ENCODE peak calls at places on chromosomes 12 and 14, in nine cellular contexts. One of them, this sample, is unnamed. For H3K4me1, the result is how much of the 10 kb centered on the place peaks cover.

GRCh38 chr12:45268672-45269406 is 52.9 kb downstream of the ANO6 start:
- DNase-seq in neural progenitor cell: peak
- DNase-seq in body of pancreas: peak
- DNase-seq in left ventricle myocardium inferior: peak
- DNase-seq in heart left ventricle: peak
- DNase-seq in cardiac muscle cell: peak
- DNase-seq in IMR-90: peak
- DNase-seq in mesendoderm: peak
- DNase-seq in foreskin keratinocyte: peak
- DNase-seq in this sample: peak

GRCh38 chr12:111425655-111426054 is 19.9 kb downstream of the SH2B3 start:
- DNase-seq in neural progenitor cell: no peak
- DNase-seq in body of pancreas: no peak
- DNase-seq in left ventricle myocardium inferior: no peak
- DNase-seq in heart left ventricle: no peak
- DNase-seq in cardiac muscle cell: no peak
- DNase-seq in IMR-90: peak
- DNase-seq in mesendoderm: no peak
- DNase-seq in foreskin keratinocyte: no peak
- DNase-seq in this sample: no peak

GRCh38 chr14:30499358-30499757 is 59.6 kb upstream of the G2E3 start:
- DNase-seq in neural progenitor cell: no peak
- DNase-seq in body of pancreas: no peak
- DNase-seq in left ventricle myocardium inferior: no peak
- DNase-seq in heart left ventricle: no peak
- DNase-seq in cardiac muscle cell: no peak
- DNase-seq in IMR-90: no peak
- DNase-seq in mesendoderm: no peak
- DNase-seq in foreskin keratinocyte: no peak
- DNase-seq in this sample: no peak

GRCh38 chr14:91377700-91378652 is 39.6 kb downstream of the CCDC88C start:
- DNase-seq in neural progenitor cell: no peak
- DNase-seq in body of pancreas: no peak
- DNase-seq in left ventricle myocardium inferior: no peak
- DNase-seq in heart left ventricle: peak
- DNase-seq in cardiac muscle cell: no peak
- DNase-seq in IMR-90: no peak
- DNase-seq in mesendoderm: no peak
- DNase-seq in foreskin keratinocyte: no peak
- DNase-seq in this sample: no peak

GRCh38 chr12:1360812-1361211 is 233.6 kb downstream of the FBXL14 start:
- DNase-seq in neural progenitor cell: no peak
- DNase-seq in body of pancreas: no peak
- DNase-seq in left ventricle myocardium inferior: no peak
- DNase-seq in heart left ventricle: no peak
- DNase-seq in cardiac muscle cell: no peak
- DNase-seq in IMR-90: peak
- DNase-seq in mesendoderm: peak
- DNase-seq in foreskin keratinocyte: peak
- DNase-seq in this sample: no peak

GRCh38 chr14:64394973-64395633 is 7.0 kb downstream of the MTHFD1 start:
- DNase-seq in neural progenitor cell: no peak
- DNase-seq in body of pancreas: no peak
- DNase-seq in left ventricle myocardium inferior: no peak
- DNase-seq in heart left ventricle: no peak
- DNase-seq in cardiac muscle cell: no peak
- DNase-seq in IMR-90: no peak
- DNase-seq in mesendoderm: no peak
- DNase-seq in foreskin keratinocyte: no peak
- DNase-seq in this sample: no peak

GRCh38 chr12:104682790-104683279 is 226.1 kb downstream of the CHST11 start:
- DNase-seq in neural progenitor cell: no peak
- DNase-seq in body of pancreas: no peak
- DNase-seq in left ventricle myocardium inferior: no peak
- DNase-seq in heart left ventricle: no peak
- DNase-seq in cardiac muscle cell: no peak
- DNase-seq in IMR-90: no peak
- DNase-seq in mesendoderm: no peak
- DNase-seq in foreskin keratinocyte: no peak
- DNase-seq in this sample: peak

GRCh38 chr14:25180221-25180620 is 130.3 kb upstream of the STXBP6 start:
- DNase-seq in neural progenitor cell: no peak
- DNase-seq in body of pancreas: no peak
- DNase-seq in left ventricle myocardium inferior: no peak
- DNase-seq in heart left ventricle: no peak
- DNase-seq in cardiac muscle cell: no peak
- DNase-seq in IMR-90: no peak
- DNase-seq in mesendoderm: no peak
- DNase-seq in foreskin keratinocyte: no peak
- DNase-seq in this sample: no peak

GRCh38 chr12:40587416-40587815 is 104.8 kb upstream of the CNTN1 start:
- DNase-seq in neural progenitor cell: no peak
- DNase-seq in body of pancreas: no peak
- DNase-seq in left ventricle myocardium inferior: no peak
- DNase-seq in heart left ventricle: no peak
- DNase-seq in cardiac muscle cell: no peak
- DNase-seq in IMR-90: no peak
- DNase-seq in mesendoderm: no peak
- DNase-seq in foreskin keratinocyte: peak
- DNase-seq in this sample: no peak

GRCh38 chr14:60220084-60220483 is 28.9 kb upstream of the PPM1A start:
- DNase-seq in neural progenitor cell: no peak
- DNase-seq in body of pancreas: no peak
- DNase-seq in left ventricle myocardium inferior: no peak
- DNase-seq in heart left ventricle: no peak
- DNase-seq in cardiac muscle cell: no peak
- DNase-seq in IMR-90: no peak
- DNase-seq in mesendoderm: no peak
- DNase-seq in foreskin keratinocyte: no peak
- DNase-seq in this sample: no peak

GRCh38 chr12:43277630-43278267 is 274.3 kb downstream of the ADAMTS20 start:
- DNase-seq in neural progenitor cell: no peak
- DNase-seq in body of pancreas: no peak
- DNase-seq in left ventricle myocardium inferior: no peak
- DNase-seq in heart left ventricle: no peak
- DNase-seq in cardiac muscle cell: no peak
- DNase-seq in IMR-90: peak
- DNase-seq in mesendoderm: peak
- DNase-seq in foreskin keratinocyte: no peak
- DNase-seq in this sample: no peak

GRCh38 chr14:105537580-105538474 is 11.4 kb downstream of the TMEM121 start:
- DNase-seq in neural progenitor cell: peak
- DNase-seq in body of pancreas: peak
- DNase-seq in left ventricle myocardium inferior: peak
- DNase-seq in heart left ventricle: peak
- DNase-seq in cardiac muscle cell: no peak
- DNase-seq in IMR-90: no peak
- DNase-seq in mesendoderm: peak
- DNase-seq in foreskin keratinocyte: no peak
- DNase-seq in this sample: peak

GRCh38 chr12:67909091-67909531 is 80.1 kb upstream of the IFNG-AS1 start:
- DNase-seq in neural progenitor cell: no peak
- DNase-seq in body of pancreas: no peak
- DNase-seq in left ventricle myocardium inferior: no peak
- DNase-seq in heart left ventricle: no peak
- DNase-seq in cardiac muscle cell: no peak
- DNase-seq in IMR-90: peak
- DNase-seq in mesendoderm: no peak
- DNase-seq in foreskin keratinocyte: peak
- DNase-seq in this sample: no peak

GRCh38 chr12:118332511-118332910 is 40.2 kb downstream of the TAOK3 start:
- DNase-seq in neural progenitor cell: no peak
- DNase-seq in body of pancreas: no peak
- DNase-seq in left ventricle myocardium inferior: no peak
- DNase-seq in heart left ventricle: no peak
- DNase-seq in cardiac muscle cell: no peak
- DNase-seq in IMR-90: peak
- DNase-seq in mesendoderm: no peak
- DNase-seq in foreskin keratinocyte: no peak
- DNase-seq in this sample: no peak

GRCh38 chr14:60092516-60092915 is 793 bp downstream of the PCNX4 start:
- DNase-seq in neural progenitor cell: peak
- DNase-seq in body of pancreas: peak
- DNase-seq in left ventricle myocardium inferior: no peak
- DNase-seq in heart left ventricle: no peak
- DNase-seq in cardiac muscle cell: peak
- DNase-seq in IMR-90: peak
- DNase-seq in mesendoderm: peak
- DNase-seq in foreskin keratinocyte: peak
- DNase-seq in this sample: no peak

GRCh38 chr14:80304125-80304766 is 92.9 kb upstream of the DIO2 start:
- DNase-seq in neural progenitor cell: no peak
- DNase-seq in body of pancreas: no peak
- DNase-seq in left ventricle myocardium inferior: no peak
- DNase-seq in heart left ventricle: no peak
- DNase-seq in cardiac muscle cell: no peak
- DNase-seq in IMR-90: peak
- DNase-seq in mesendoderm: no peak
- DNase-seq in foreskin keratinocyte: peak
- DNase-seq in this sample: no peak

GRCh38 chr12:121170581-121171260 is 38.0 kb downstream of the P2RX7 start:
- DNase-seq in neural progenitor cell: no peak
- DNase-seq in body of pancreas: no peak
- DNase-seq in left ventricle myocardium inferior: no peak
- DNase-seq in heart left ventricle: no peak
- DNase-seq in cardiac muscle cell: no peak
- DNase-seq in IMR-90: no peak
- DNase-seq in mesendoderm: no peak
- DNase-seq in foreskin keratinocyte: peak
- DNase-seq in this sample: no peak

GRCh38 chr14:52299692-52300278 is 14.3 kb upstream of the PTGER2 start:
- DNase-seq in neural progenitor cell: peak
- DNase-seq in body of pancreas: no peak
- DNase-seq in left ventricle myocardium inferior: no peak
- DNase-seq in heart left ventricle: no peak
- DNase-seq in cardiac muscle cell: peak
- DNase-seq in IMR-90: peak
- DNase-seq in mesendoderm: peak
- DNase-seq in foreskin keratinocyte: peak
- DNase-seq in this sample: no peak

GRCh38 chr12:26231930-26232329 is 36.6 kb downstream of the SSPN start:
- DNase-seq in neural progenitor cell: no peak
- DNase-seq in body of pancreas: no peak
- DNase-seq in left ventricle myocardium inferior: no peak
- DNase-seq in heart left ventricle: no peak
- DNase-seq in cardiac muscle cell: no peak
- DNase-seq in IMR-90: no peak
- DNase-seq in mesendoderm: no peak
- DNase-seq in foreskin keratinocyte: no peak
- DNase-seq in this sample: no peak

GRCh38 chr14:60242420-60242819 is 6.6 kb upstream of the PPM1A start:
- DNase-seq in neural progenitor cell: no peak
- DNase-seq in body of pancreas: no peak
- DNase-seq in left ventricle myocardium inferior: no peak
- DNase-seq in heart left ventricle: no peak
- DNase-seq in cardiac muscle cell: no peak
- DNase-seq in IMR-90: no peak
- DNase-seq in mesendoderm: no peak
- DNase-seq in foreskin keratinocyte: no peak
- DNase-seq in this sample: no peak

GRCh38 chr12:50507930-50508329 is 3.1 kb downstream of the DIP2B start:
- DNase-seq in neural progenitor cell: no peak
- DNase-seq in body of pancreas: no peak
- DNase-seq in left ventricle myocardium inferior: no peak
- DNase-seq in heart left ventricle: no peak
- DNase-seq in cardiac muscle cell: no peak
- DNase-seq in IMR-90: no peak
- DNase-seq in mesendoderm: no peak
- DNase-seq in foreskin keratinocyte: peak
- DNase-seq in this sample: no peak

GRCh38 chr12:116314477-116314876 is 37.0 kb upstream of the MED13L start:
- DNase-seq in neural progenitor cell: no peak
- DNase-seq in body of pancreas: no peak
- DNase-seq in left ventricle myocardium inferior: no peak
- DNase-seq in heart left ventricle: no peak
- DNase-seq in cardiac muscle cell: no peak
- DNase-seq in IMR-90: no peak
- DNase-seq in mesendoderm: no peak
- DNase-seq in foreskin keratinocyte: no peak
- DNase-seq in this sample: no peak

GRCh38 chr14:49339130-49339529 is 247.1 kb downstream of the RPS29 start:
- DNase-seq in neural progenitor cell: no peak
- DNase-seq in body of pancreas: no peak
- DNase-seq in left ventricle myocardium inferior: no peak
- DNase-seq in heart left ventricle: no peak
- DNase-seq in cardiac muscle cell: no peak
- DNase-seq in IMR-90: no peak
- DNase-seq in mesendoderm: no peak
- DNase-seq in foreskin keratinocyte: no peak
- DNase-seq in this sample: no peak
- H3K4me1 ChIP-seq in neural progenitor cell: under half
- H3K4me1 ChIP-seq in body of pancreas: under half
- H3K4me1 ChIP-seq in left ventricle myocardium inferior: under half
- H3K4me1 ChIP-seq in heart left ventricle: under half
- H3K4me1 ChIP-seq in cardiac muscle cell: under half
- H3K4me1 ChIP-seq in IMR-90: under half
- H3K4me1 ChIP-seq in mesendoderm: under half
- H3K4me1 ChIP-seq in foreskin keratinocyte: under half
- H3K4me1 ChIP-seq in this sample: under half

DNA sequence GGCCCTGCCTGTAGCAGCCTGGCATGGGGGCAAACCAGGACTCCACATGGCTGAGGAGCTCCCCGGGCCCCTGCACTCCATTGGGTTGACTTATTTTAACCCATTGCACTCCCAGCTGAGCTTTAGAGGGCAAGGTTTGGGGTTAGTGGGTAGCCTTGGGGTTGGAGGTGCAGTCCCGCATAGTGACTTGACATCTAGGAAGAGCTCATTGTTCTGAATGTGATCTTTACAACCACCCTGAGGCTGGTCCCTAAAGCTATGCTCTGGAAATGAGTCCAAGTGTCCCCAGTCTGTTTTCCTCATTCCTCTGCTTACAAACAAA is 36.4 kb downstream of the NFKBIA start:
- DNase-seq in neural progenitor cell: no peak
- DNase-seq in body of pancreas: no peak
- DNase-seq in left ventricle myocardium inferior: no peak
- DNase-seq in heart left ventricle: no peak
- DNase-seq in cardiac muscle cell: no peak
- DNase-seq in IMR-90: no peak
- DNase-seq in mesendoderm: no peak
- DNase-seq in foreskin keratinocyte: no peak
- DNase-seq in this sample: no peak
- H3K4me1 ChIP-seq in neural progenitor cell: under half
- H3K4me1 ChIP-seq in body of pancreas: under half
- H3K4me1 ChIP-seq in left ventricle myocardium inferior: under half
- H3K4me1 ChIP-seq in heart left ventricle: under half
- H3K4me1 ChIP-seq in cardiac muscle cell: under half
- H3K4me1 ChIP-seq in IMR-90: under half
- H3K4me1 ChIP-seq in mesendoderm: under half
- H3K4me1 ChIP-seq in foreskin keratinocyte: under half
- H3K4me1 ChIP-seq in this sample: under half

GRCh38 chr14:50062438-50063039 is 53.8 kb downstream of the VCPKMT start:
- DNase-seq in neural progenitor cell: no peak
- DNase-seq in body of pancreas: peak
- DNase-seq in left ventricle myocardium inferior: no peak
- DNase-seq in heart left ventricle: no peak
- DNase-seq in cardiac muscle cell: peak
- DNase-seq in IMR-90: peak
- DNase-seq in mesendoderm: peak
- DNase-seq in foreskin keratinocyte: peak
- DNase-seq in this sample: peak
- H3K4me1 ChIP-seq in neural progenitor cell: under half
- H3K4me1 ChIP-seq in body of pancreas: under half
- H3K4me1 ChIP-seq in left ventricle myocardium inferior: under half
- H3K4me1 ChIP-seq in heart left ventricle: under half
- H3K4me1 ChIP-seq in cardiac muscle cell: under half
- H3K4me1 ChIP-seq in IMR-90: under half
- H3K4me1 ChIP-seq in mesendoderm: under half
- H3K4me1 ChIP-seq in foreskin keratinocyte: under half
- H3K4me1 ChIP-seq in this sample: under half

GRCh38 chr14:95524706-95525512 is 8.5 kb upstream of the SYNE3 start:
- DNase-seq in neural progenitor cell: no peak
- DNase-seq in body of pancreas: no peak
- DNase-seq in left ventricle myocardium inferior: no peak
- DNase-seq in heart left ventricle: no peak
- DNase-seq in cardiac muscle cell: no peak
- DNase-seq in IMR-90: peak
- DNase-seq in mesendoderm: peak
- DNase-seq in foreskin keratinocyte: peak
- DNase-seq in this sample: no peak
- H3K4me1 ChIP-seq in neural progenitor cell: under half
- H3K4me1 ChIP-seq in body of pancreas: under half
- H3K4me1 ChIP-seq in left ventricle myocardium inferior: half or more
- H3K4me1 ChIP-seq in heart left ventricle: under half
- H3K4me1 ChIP-seq in cardiac muscle cell: under half
- H3K4me1 ChIP-seq in IMR-90: under half
- H3K4me1 ChIP-seq in mesendoderm: under half
- H3K4me1 ChIP-seq in foreskin keratinocyte: under half
- H3K4me1 ChIP-seq in this sample: under half

This sample was measured in endodermal cell.